ENCODE peak calls at places on chromosomes 3 and 15, in seven cellular contexts. H, Z, D, K, T, L and Q are unnamed samples.

GRCh38 chr3:61032991-61033390 is 218.3 kb downstream of the FHIT start:
- DNase-seq in H (no peak), Z (no peak), D (no peak), K (no peak), T (no peak), L (no peak), Q (no peak)

GRCh38 chr3:47152578-47152977 is 11.3 kb downstream of the SETD2 start:
- DNase-seq in H (no peak), Z (no peak), D (no peak), K (no peak), T (no peak), L (no peak), Q (no peak)

GRCh38 chr15:80996247-80996646 is 4.5 kb upstream of the TLNRD1 start:
- DNase-seq in H (no peak), Z (no peak), D (no peak), K (no peak), T (no peak), L (no peak), Q (peak; percentile 20)

GRCh38 chr3:176439729-176440128 is 757.6 kb downstream of the TBL1XR1 start:
- DNase-seq in H (no peak), Z (no peak), D (no peak), K (no peak), T (no peak), L (no peak), Q (no peak)

GRCh38 chr3:126544596-126545281 is 14.0 kb downstream of the C3orf22 start:
- DNase-seq in H (peak; percentile 8), Z (no peak), D (no peak), K (no peak), T (no peak), L (peak; percentile 7), Q (no peak)

GRCh38 chr15:68783226-68784054 is 37.3 kb downstream of the ANP32A start:
- DNase-seq in H (no peak), Z (no peak), D (peak; percentile 36), K (peak; percentile 16), T (peak; percentile 76), L (no peak), Q (no peak)

GRCh38 chr3:122668930-122669730 is 11.5 kb upstream of the PARP14 start:
- DNase-seq in H (no peak), Z (no peak), D (peak; percentile 57), K (peak; percentile 51), T (no peak), L (no peak), Q (no peak)

GRCh38 chr15:90864507-90864906 is 3.9 kb upstream of the FURIN start:
- DNase-seq in H (no peak), Z (no peak), D (no peak), K (no peak), T (no peak), L (no peak), Q (no peak)

GRCh38 chr15:75517233-75517632 is 61.9 kb downstream of the PTPN9 start:
- DNase-seq in H (no peak), Z (no peak), D (no peak), K (no peak), T (no peak), L (no peak), Q (no peak)

GRCh38 chr3:184145120-184145524 is 10.0 kb downstream of the EIF2B5 start:
- DNase-seq in H (peak; percentile 37), Z (peak; percentile 45), D (peak; percentile 70), K (peak; percentile 78), T (no peak), L (no peak), Q (peak; percentile 50)

GRCh38 chr15:80404057-80404718 is at the start of gene ARNT2:
- DNase-seq in H (no peak), Z (peak; percentile 24), D (peak; percentile 55), K (peak; percentile 47), T (peak; percentile 56), L (peak; percentile 63), Q (no peak)

GRCh38 chr3:39144095-39144747 is 9.2 kb downstream of the CSRNP1 start:
- DNase-seq in H (no peak), Z (no peak), D (no peak), K (no peak), T (no peak), L (no peak), Q (no peak)

GRCh38 chr3:127069814-127070440 is 87.0 kb downstream of the PLXNA1 start:
- DNase-seq in H (no peak), Z (no peak), D (no peak), K (no peak), T (no peak), L (no peak), Q (no peak)

GRCh38 chr3:106183762-106184391 is 315.1 kb upstream of the CBLB start:
- DNase-seq in H (no peak), Z (no peak), D (no peak), K (no peak), T (no peak), L (no peak), Q (no peak)

GRCh38 chr3:46673151-46674030 is 20.1 kb downstream of the ALS2CL start:
- DNase-seq in H (no peak), Z (peak; percentile 12), D (no peak), K (no peak), T (no peak), L (no peak), Q (no peak)

GRCh38 chr3:186260726-186261125 is 101.3 kb downstream of the DGKG start:
- DNase-seq in H (no peak), Z (no peak), D (no peak), K (no peak), T (no peak), L (no peak), Q (no peak)

GRCh38 chr15:47673343-47673761 is 44.0 kb upstream of the SEMA6D start:
- DNase-seq in H (peak; percentile 17), Z (no peak), D (no peak), K (no peak), T (no peak), L (no peak), Q (no peak)

GRCh38 chr3:195438371-195438770 is 4.4 kb downstream of the ACAP2 start:
- DNase-seq in H (no peak), Z (no peak), D (no peak), K (no peak), T (no peak), L (no peak), Q (no peak)

GRCh38 chr3:126539558-126540250 is 15.7 kb downstream of the CHST13 start:
- DNase-seq in H (peak; percentile 5), Z (no peak), D (no peak), K (no peak), T (no peak), L (no peak), Q (no peak)

GRCh38 chr3:182323126-182323727 is 470.1 kb upstream of the ATP11B start:
- DNase-seq in H (no peak), Z (no peak), D (no peak), K (no peak), T (no peak), L (no peak), Q (no peak)

GRCh38 chr3:69712933-69713332 is 26.3 kb upstream of the MITF start:
- DNase-seq in H (no peak), Z (no peak), D (no peak), K (no peak), T (no peak), L (no peak), Q (no peak)